ENCODE peak calls at places on chromosomes 16 and 17, in six cellular contexts. V, K, J, Q, F and W are unnamed samples.

GRCh38 chr16:11260596-11260966 is 4.6 kb upstream of the SOCS1 start:
- DNase-seq in V (no peak), J (no peak), Q (no peak), K (no peak), F (no peak), W (no peak)

GRCh38 chr16:56985288-56985961 is 3.9 kb upstream of the NLRC5 start:
- DNase-seq in K (no peak), J (no peak), Q (no peak), V (peak; percentile 7), F (peak; percentile 58), W (no peak)

GRCh38 chr17:10048951-10049350 is 143.9 kb upstream of the RCVRN start:
- DNase-seq in Q (no peak), F (no peak), K (no peak), V (no peak), J (no peak), W (no peak)

GRCh38 chr17:35087731-35088646 is 24.5 kb upstream of the RFFL start:
- DNase-seq in Q (no peak), J (peak; percentile 24), V (peak; percentile 31), K (peak; percentile 31), F (no peak), W (no peak)

GRCh38 chr17:80832266-80832676 is 159.4 kb upstream of the CHMP6 start:
- DNase-seq in F (peak; percentile 70), V (peak; percentile 71), Q (no peak), K (no peak), J (no peak), W (no peak)

GRCh38 chr16:11759163-11759834 is 16.6 kb upstream of the TXNDC11 start:
- DNase-seq in V (peak; percentile 84), F (no peak), K (no peak), Q (no peak), J (no peak), W (no peak)

GRCh38 chr16:57314161-57314785 is 29.8 kb upstream of the PLLP start:
- DNase-seq in J (no peak), F (no peak), V (no peak), Q (no peak), K (peak; percentile 10), W (no peak)

GRCh38 chr17:45680360-45680759 is 103.8 kb upstream of the CRHR1 start:
- DNase-seq in Q (no peak), V (peak; percentile 18), J (no peak), K (no peak), F (no peak), W (no peak)

GRCh38 chr17:71147906-71148305 is 972.9 kb upstream of the SOX9 start:
- DNase-seq in Q (no peak), F (no peak), K (no peak), J (no peak), V (no peak), W (no peak)

GRCh38 chr17:21573961-21574610 is 118.2 kb upstream of the KCNJ18 start:
- DNase-seq in Q (peak; percentile 17), V (peak; percentile 60), K (peak; percentile 62), J (no peak), F (peak; percentile 64), W (no peak)

GRCh38 chr17:75152971-75153853 is 1.1 kb downstream of the JPT1 start:
- DNase-seq in Q (no peak), K (peak; percentile 57), F (no peak), V (peak; percentile 61), J (no peak), W (peak; percentile 34)

GRCh38 chr17:19460695-19461094 is 49.7 kb downstream of the RNF112 start:
- DNase-seq in V (no peak), F (no peak), J (no peak), Q (no peak), K (no peak), W (no peak)

GRCh38 chr17:47837401-47838039 is 3.6 kb downstream of the SCRN2 start:
- DNase-seq in J (no peak), K (no peak), Q (no peak), V (no peak), F (no peak), W (no peak)

GRCh38 chr16:565420-566330 is 1.1 kb upstream of the NHLRC4 start:
- DNase-seq in V (no peak), F (no peak), K (no peak), Q (no peak), J (no peak), W (no peak)

GRCh38 chr17:72614871-72615626 is 477.4 kb downstream of the SLC39A11 start:
- DNase-seq in J (no peak), V (no peak), F (no peak), K (no peak), Q (no peak), W (no peak)

GRCh38 chr17:2688351-2689342 is 22.9 kb downstream of the CLUH start:
- DNase-seq in J (no peak), Q (no peak), K (no peak), F (no peak), V (peak; percentile 96), W (no peak)

GRCh38 chr16:85079785-85080602 is 32.3 kb downstream of the CIBAR2 start:
- DNase-seq in F (no peak), J (no peak), Q (no peak), K (no peak), V (peak; percentile 84), W (no peak)

GRCh38 chr16:27318399-27319256 is 4.9 kb downstream of the IL4R start:
- DNase-seq in F (no peak), K (peak; percentile 70), Q (peak; percentile 32), J (no peak), V (no peak), W (peak; percentile 41)

GRCh38 chr17:34378664-34379101 is 15.7 kb upstream of the CCL1 start:
- DNase-seq in Q (no peak), F (no peak), V (no peak), K (peak; percentile 48), J (peak; percentile 44), W (peak; percentile 65)

GRCh38 chr16:87288753-87289362 is 28.3 kb downstream of the C16orf95 start:
- DNase-seq in K (no peak), J (no peak), Q (no peak), V (no peak), F (peak; percentile 40), W (no peak)

GRCh38 chr16:80384862-80385261 is 155.9 kb upstream of the DYNLRB2 start:
- DNase-seq in F (no peak), Q (no peak), K (no peak), J (no peak), V (no peak), W (no peak)

GRCh38 chr16:76318565-76318964 is 41.4 kb downstream of the CNTNAP4 start:
- DNase-seq in Q (no peak), J (no peak), V (no peak), K (no peak), F (no peak), W (no peak)

GRCh38 chr17:7852919-7853692 is 1.8 kb upstream of the TMEM88 start:
- DNase-seq in Q (no peak), F (no peak), J (peak; percentile 26), K (peak; percentile 11), V (no peak), W (no peak)

GRCh38 chr17:6473128-6473767 is 29.0 kb downstream of the PIMREG start:
- DNase-seq in K (peak; percentile 79), F (peak; percentile 22), V (peak; percentile 83), J (peak; percentile 50), Q (peak; percentile 25), W (peak; percentile 25)

GRCh38 chr17:12070561-12070960 is 49.9 kb downstream of the MAP2K4 start:
- DNase-seq in V (no peak), Q (no peak), J (no peak), K (no peak), F (no peak), W (no peak)

GRCh38 chr17:40694584-40694983 is 9.0 kb downstream of the KRT24 start:
- DNase-seq in V (no peak), F (no peak), J (no peak), K (no peak), Q (no peak), W (no peak)

GRCh38 chr16:67673712-67674580 is 7.3 kb downstream of the C16orf86 start:
- DNase-seq in V (no peak), Q (no peak), K (no peak), J (no peak), F (no peak), W (no peak)

GRCh38 chr17:1058423-1059130 is 61.6 kb downstream of the TIMM22 start:
- DNase-seq in K (peak; percentile 73), J (no peak), Q (no peak), F (no peak), V (peak; percentile 77), W (no peak)

GRCh38 chr16:4385066-4385788 is 13.6 kb downstream of the VASN start:
- DNase-seq in K (no peak), F (no peak), V (no peak), J (no peak), Q (no peak), W (no peak)